ENCODE peak calls at places on chromosome 2, in eight cellular contexts. One of them, this sample, is unnamed.

GRCh38 chr2:173854840-173855239 is 110.3 kb downstream of the SP3 start:
- DNase-seq in prostate gland: peak; percentile 21
- DNase-seq in suprapubic skin: peak; percentile 73
- DNase-seq in stomach: no peak
- DNase-seq in SK-N-SH: no peak
- DNase-seq in heart left ventricle: no peak
- DNase-seq in GM12878: no peak
- DNase-seq in Peyer's patch: no peak
- DNase-seq in this sample: peak; percentile 52

GRCh38 chr2:222671259-222672067 is at the start of gene MOGAT1:
- DNase-seq in prostate gland: no peak
- DNase-seq in suprapubic skin: no peak
- DNase-seq in stomach: peak; percentile 56
- DNase-seq in SK-N-SH: peak; percentile 96
- DNase-seq in heart left ventricle: peak; percentile 22
- DNase-seq in GM12878: no peak
- DNase-seq in Peyer's patch: peak; percentile 58
- DNase-seq in this sample: peak; percentile 94

GRCh38 chr2:212640428-212640827 is 101.8 kb upstream of the ERBB4 start:
- DNase-seq in prostate gland: no peak
- DNase-seq in suprapubic skin: no peak
- DNase-seq in stomach: no peak
- DNase-seq in SK-N-SH: no peak
- DNase-seq in heart left ventricle: no peak
- DNase-seq in GM12878: no peak
- DNase-seq in Peyer's patch: no peak
- DNase-seq in this sample: no peak

GRCh38 chr2:112216158-112216557 is 38.7 kb downstream of the ZC3H8 start:
- DNase-seq in prostate gland: no peak
- DNase-seq in suprapubic skin: no peak
- DNase-seq in stomach: no peak
- DNase-seq in SK-N-SH: peak; percentile 9
- DNase-seq in heart left ventricle: no peak
- DNase-seq in GM12878: no peak
- DNase-seq in Peyer's patch: no peak
- DNase-seq in this sample: no peak

GRCh38 chr2:229712125-229712524 is 2.2 kb downstream of the DNER start:
- DNase-seq in prostate gland: no peak
- DNase-seq in suprapubic skin: no peak
- DNase-seq in stomach: no peak
- DNase-seq in SK-N-SH: no peak
- DNase-seq in heart left ventricle: no peak
- DNase-seq in GM12878: no peak
- DNase-seq in Peyer's patch: no peak
- DNase-seq in this sample: no peak

GRCh38 chr2:10486601-10487079 is 38.5 kb upstream of the ODC1 start:
- DNase-seq in prostate gland: no peak
- DNase-seq in suprapubic skin: peak; percentile 32
- DNase-seq in stomach: peak; percentile 73
- DNase-seq in SK-N-SH: no peak
- DNase-seq in heart left ventricle: no peak
- DNase-seq in GM12878: no peak
- DNase-seq in Peyer's patch: peak; percentile 84
- DNase-seq in this sample: peak; percentile 28

GRCh38 chr2:241007880-241008710 is 9.7 kb downstream of the SNED1 start:
- DNase-seq in prostate gland: peak; percentile 22
- DNase-seq in suprapubic skin: no peak
- DNase-seq in stomach: peak; percentile 24
- DNase-seq in SK-N-SH: no peak
- DNase-seq in heart left ventricle: no peak
- DNase-seq in GM12878: no peak
- DNase-seq in Peyer's patch: no peak
- DNase-seq in this sample: no peak

GRCh38 chr2:23587330-23587729 is 202.4 kb downstream of the KLHL29 start:
- DNase-seq in prostate gland: no peak
- DNase-seq in suprapubic skin: no peak
- DNase-seq in stomach: no peak
- DNase-seq in SK-N-SH: peak; percentile 56
- DNase-seq in heart left ventricle: no peak
- DNase-seq in GM12878: no peak
- DNase-seq in Peyer's patch: peak; percentile 14
- DNase-seq in this sample: no peak

GRCh38 chr2:21836261-21836660 is 712.5 kb downstream of the TDRD15 start:
- DNase-seq in prostate gland: no peak
- DNase-seq in suprapubic skin: no peak
- DNase-seq in stomach: no peak
- DNase-seq in SK-N-SH: no peak
- DNase-seq in heart left ventricle: no peak
- DNase-seq in GM12878: no peak
- DNase-seq in Peyer's patch: no peak
- DNase-seq in this sample: no peak

GRCh38 chr2:54468643-54469042 is 12.5 kb downstream of the SPTBN1 start:
- DNase-seq in prostate gland: no peak
- DNase-seq in suprapubic skin: no peak
- DNase-seq in stomach: no peak
- DNase-seq in SK-N-SH: no peak
- DNase-seq in heart left ventricle: no peak
- DNase-seq in GM12878: no peak
- DNase-seq in Peyer's patch: no peak
- DNase-seq in this sample: no peak

GRCh38 chr2:1937066-1937465 is 192.8 kb upstream of the PXDN start:
- DNase-seq in prostate gland: no peak
- DNase-seq in suprapubic skin: no peak
- DNase-seq in stomach: no peak
- DNase-seq in SK-N-SH: no peak
- DNase-seq in heart left ventricle: no peak
- DNase-seq in GM12878: no peak
- DNase-seq in Peyer's patch: no peak
- DNase-seq in this sample: no peak

GRCh38 chr2:57515366-57515765 is 531.2 kb upstream of the VRK2 start:
- DNase-seq in prostate gland: no peak
- DNase-seq in suprapubic skin: no peak
- DNase-seq in stomach: no peak
- DNase-seq in SK-N-SH: no peak
- DNase-seq in heart left ventricle: no peak
- DNase-seq in GM12878: no peak
- DNase-seq in Peyer's patch: no peak
- DNase-seq in this sample: no peak

GRCh38 chr2:57504787-57505186 is 541.8 kb upstream of the VRK2 start:
- DNase-seq in prostate gland: no peak
- DNase-seq in suprapubic skin: no peak
- DNase-seq in stomach: no peak
- DNase-seq in SK-N-SH: no peak
- DNase-seq in heart left ventricle: no peak
- DNase-seq in GM12878: no peak
- DNase-seq in Peyer's patch: no peak
- DNase-seq in this sample: no peak

GRCh38 chr2:57510704-57511103 is 535.9 kb upstream of the VRK2 start:
- DNase-seq in prostate gland: no peak
- DNase-seq in suprapubic skin: no peak
- DNase-seq in stomach: no peak
- DNase-seq in SK-N-SH: no peak
- DNase-seq in heart left ventricle: no peak
- DNase-seq in GM12878: no peak
- DNase-seq in Peyer's patch: no peak
- DNase-seq in this sample: no peak
- TF ChIP-seq CTCF in prostate gland: no peak
- TF ChIP-seq CTCF in suprapubic skin: no peak
- TF ChIP-seq CTCF in stomach: no peak
- TF ChIP-seq CTCF in SK-N-SH: no peak
- TF ChIP-seq CTCF in heart left ventricle: no peak
- TF ChIP-seq CTCF in GM12878: no peak
- TF ChIP-seq CTCF in Peyer's patch: no peak
- TF ChIP-seq CTCF in this sample: no peak

GRCh38 chr2:67286981-67287759 is 110.0 kb upstream of the ETAA1 start:
- DNase-seq in prostate gland: no peak
- DNase-seq in suprapubic skin: no peak
- DNase-seq in stomach: no peak
- DNase-seq in SK-N-SH: no peak
- DNase-seq in heart left ventricle: no peak
- DNase-seq in GM12878: no peak
- DNase-seq in Peyer's patch: no peak
- DNase-seq in this sample: no peak
- H3K4me1 ChIP-seq in prostate gland: no peaks in the 10 kb centered on the region
- H3K4me1 ChIP-seq in suprapubic skin: peaks cover 3% of the 10 kb centered on the region
- H3K4me1 ChIP-seq in stomach: no peaks in the 10 kb centered on the region
- H3K4me1 ChIP-seq in SK-N-SH: no peaks in the 10 kb centered on the region
- H3K4me1 ChIP-seq in heart left ventricle: no peaks in the 10 kb centered on the region
- H3K4me1 ChIP-seq in GM12878: no peaks in the 10 kb centered on the region
- H3K4me1 ChIP-seq in Peyer's patch: no peaks in the 10 kb centered on the region
- H3K4me1 ChIP-seq in this sample: no peaks in the 10 kb centered on the region

GRCh38 chr2:71281950-71282349 is 49.6 kb upstream of the ZNF638 start:
- DNase-seq in prostate gland: no peak
- DNase-seq in suprapubic skin: no peak
- DNase-seq in stomach: no peak
- DNase-seq in SK-N-SH: no peak
- DNase-seq in heart left ventricle: no peak
- DNase-seq in GM12878: no peak
- DNase-seq in Peyer's patch: no peak
- DNase-seq in this sample: no peak

GRCh38 chr2:71277159-71277498 is 50.2 kb upstream of the PAIP2B start:
- DNase-seq in prostate gland: no peak
- DNase-seq in suprapubic skin: no peak
- DNase-seq in stomach: no peak
- DNase-seq in SK-N-SH: no peak
- DNase-seq in heart left ventricle: no peak
- DNase-seq in GM12878: no peak
- DNase-seq in Peyer's patch: no peak
- DNase-seq in this sample: no peak

GRCh38 chr2:71275939-71276310 is 49.0 kb upstream of the PAIP2B start:
- DNase-seq in prostate gland: no peak
- DNase-seq in suprapubic skin: no peak
- DNase-seq in stomach: no peak
- DNase-seq in SK-N-SH: no peak
- DNase-seq in heart left ventricle: no peak
- DNase-seq in GM12878: no peak
- DNase-seq in Peyer's patch: no peak
- DNase-seq in this sample: no peak

GRCh38 chr2:71276311-71277158 is 49.6 kb upstream of the PAIP2B start:
- DNase-seq in prostate gland: peak; percentile 74
- DNase-seq in suprapubic skin: peak; percentile 87
- DNase-seq in stomach: peak; percentile 91
- DNase-seq in SK-N-SH: peak; percentile 95
- DNase-seq in heart left ventricle: peak; percentile 91
- DNase-seq in GM12878: peak; percentile 45
- DNase-seq in Peyer's patch: peak; percentile 92
- DNase-seq in this sample: peak; percentile 94

GRCh38 chr2:71277536-71278103 is 50.7 kb upstream of the PAIP2B start:
- DNase-seq in prostate gland: no peak
- DNase-seq in suprapubic skin: no peak
- DNase-seq in stomach: no peak
- DNase-seq in SK-N-SH: peak; percentile 79
- DNase-seq in heart left ventricle: peak; percentile 70
- DNase-seq in GM12878: no peak
- DNase-seq in Peyer's patch: no peak
- DNase-seq in this sample: peak; percentile 60
- TF ChIP-seq CTCF in prostate gland: no peak
- TF ChIP-seq CTCF in suprapubic skin: peak; percentile 21
- TF ChIP-seq CTCF in stomach: no peak
- TF ChIP-seq CTCF in SK-N-SH: peak; percentile 57
- TF ChIP-seq CTCF in heart left ventricle: peak; percentile 61
- TF ChIP-seq CTCF in GM12878: peak; percentile 15
- TF ChIP-seq CTCF in Peyer's patch: no peak
- TF ChIP-seq CTCF in this sample: peak; percentile 30

DNA sequence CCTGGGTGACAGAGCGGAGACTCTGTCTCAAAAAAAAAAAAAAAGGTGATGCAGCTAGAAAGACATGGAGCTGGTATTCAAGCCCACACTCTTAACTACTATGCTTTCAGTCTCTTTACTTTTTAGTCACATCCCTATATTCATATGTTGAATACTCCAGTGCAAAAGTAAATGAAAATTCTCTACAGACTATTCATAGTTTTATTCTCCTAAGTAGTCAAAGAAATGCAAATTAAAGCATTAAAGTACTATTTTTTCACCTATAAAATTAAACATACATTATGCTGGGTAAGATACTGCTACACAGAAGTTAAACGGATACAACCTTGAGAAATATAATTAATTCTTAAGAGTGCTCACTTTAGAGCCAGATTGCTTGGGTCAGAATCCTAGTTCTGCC is 7.6 kb downstream of the CUL3 start:
- DNase-seq in prostate gland: no peak
- DNase-seq in suprapubic skin: no peak
- DNase-seq in stomach: no peak
- DNase-seq in SK-N-SH: no peak
- DNase-seq in heart left ventricle: no peak
- DNase-seq in GM12878: no peak
- DNase-seq in Peyer's patch: no peak
- DNase-seq in this sample: no peak
- H3K4me1 ChIP-seq in prostate gland: peaks cover 7% of the 10 kb centered on the region
- H3K4me1 ChIP-seq in suprapubic skin: peaks cover 87% of the 10 kb centered on the region
- H3K4me1 ChIP-seq in stomach: peaks cover 50% of the 10 kb centered on the region
- H3K4me1 ChIP-seq in SK-N-SH: peaks cover 18% of the 10 kb centered on the region
- H3K4me1 ChIP-seq in heart left ventricle: peaks cover 70% of the 10 kb centered on the region
- H3K4me1 ChIP-seq in GM12878: peaks cover 18% of the 10 kb centered on the region
- H3K4me1 ChIP-seq in Peyer's patch: no peaks in the 10 kb centered on the region
- H3K4me1 ChIP-seq in this sample: peaks cover 17% of the 10 kb centered on the region

GRCh38 chr2:105636109-105636740 is 108.5 kb upstream of the NCK2 start:
- DNase-seq in prostate gland: no peak
- DNase-seq in suprapubic skin: no peak
- DNase-seq in stomach: no peak
- DNase-seq in SK-N-SH: no peak
- DNase-seq in heart left ventricle: no peak
- DNase-seq in GM12878: no peak
- DNase-seq in Peyer's patch: no peak
- DNase-seq in this sample: no peak

GRCh38 chr2:105629634-105630033 is 115.1 kb upstream of the NCK2 start:
- DNase-seq in prostate gland: no peak
- DNase-seq in suprapubic skin: no peak
- DNase-seq in stomach: no peak
- DNase-seq in SK-N-SH: no peak
- DNase-seq in heart left ventricle: no peak
- DNase-seq in GM12878: no peak
- DNase-seq in Peyer's patch: no peak
- DNase-seq in this sample: no peak

GRCh38 chr2:105635564-105635963 is 109.1 kb upstream of the NCK2 start:
- DNase-seq in prostate gland: no peak
- DNase-seq in suprapubic skin: no peak
- DNase-seq in stomach: no peak
- DNase-seq in SK-N-SH: no peak
- DNase-seq in heart left ventricle: no peak
- DNase-seq in GM12878: no peak
- DNase-seq in Peyer's patch: no peak
- DNase-seq in this sample: no peak

GRCh38 chr2:105631011-105631410 is 113.7 kb upstream of the NCK2 start:
- DNase-seq in prostate gland: no peak
- DNase-seq in suprapubic skin: no peak
- DNase-seq in stomach: no peak
- DNase-seq in SK-N-SH: no peak
- DNase-seq in heart left ventricle: no peak
- DNase-seq in GM12878: no peak
- DNase-seq in Peyer's patch: no peak
- DNase-seq in this sample: no peak

GRCh38 chr2:105634198-105634597 is 110.5 kb upstream of the NCK2 start:
- DNase-seq in prostate gland: no peak
- DNase-seq in suprapubic skin: no peak
- DNase-seq in stomach: no peak
- DNase-seq in SK-N-SH: no peak
- DNase-seq in heart left ventricle: no peak
- DNase-seq in GM12878: no peak
- DNase-seq in Peyer's patch: no peak
- DNase-seq in this sample: no peak
- TF ChIP-seq CTCF in prostate gland: no peak
- TF ChIP-seq CTCF in suprapubic skin: no peak
- TF ChIP-seq CTCF in stomach: no peak
- TF ChIP-seq CTCF in SK-N-SH: no peak
- TF ChIP-seq CTCF in heart left ventricle: no peak
- TF ChIP-seq CTCF in GM12878: no peak
- TF ChIP-seq CTCF in Peyer's patch: no peak
- TF ChIP-seq CTCF in this sample: no peak

GRCh38 chr2:121480826-121481225 is 49.9 kb upstream of the RNU4ATAC start:
- DNase-seq in prostate gland: no peak
- DNase-seq in suprapubic skin: no peak
- DNase-seq in stomach: no peak
- DNase-seq in SK-N-SH: peak; percentile 76
- DNase-seq in heart left ventricle: no peak
- DNase-seq in GM12878: no peak
- DNase-seq in Peyer's patch: no peak
- DNase-seq in this sample: no peak
- H3K4me1 ChIP-seq in prostate gland: no peaks in the 10 kb centered on the region
- H3K4me1 ChIP-seq in suprapubic skin: peaks cover 38% of the 10 kb centered on the region
- H3K4me1 ChIP-seq in stomach: peaks cover 28% of the 10 kb centered on the region
- H3K4me1 ChIP-seq in SK-N-SH: peaks cover 38% of the 10 kb centered on the region
- H3K4me1 ChIP-seq in heart left ventricle: peaks cover 42% of the 10 kb centered on the region
- H3K4me1 ChIP-seq in GM12878: no peaks in the 10 kb centered on the region
- H3K4me1 ChIP-seq in Peyer's patch: no peaks in the 10 kb centered on the region
- H3K4me1 ChIP-seq in this sample: no peaks in the 10 kb centered on the region

This sample was measured in right lobe of liver.